ENCODE peak calls at places on chromosome 11, in seven cellular contexts. One of them, this sample, is unnamed.
A peak's percentile ranks its signal among the peaks of the same experiment; 100 is the strongest.

GRCh38 chr11:86062719-86063118 is 6.2 kb downstream of the PICALM start:
- DNase-seq in NCI-H345: no peak
- DNase-seq in LoVo: no peak
- DNase-seq in endothelial cell of umbilical vein: peak; percentile 52
- DNase-seq in progenitor cell of endocrine pancreas: no peak
- DNase-seq in NCI-H187 treated with DMSO at 0.1 percent for 48 hours: no peak
- DNase-seq in dermis microvascular lymphatic vessel endothelial cell: peak; percentile 41
- DNase-seq in this sample: no peak

GRCh38 chr11:94511932-94512781 is at the start of gene C11orf97:
- DNase-seq in endothelial cell of umbilical vein: peak; percentile 49
- DNase-seq in progenitor cell of endocrine pancreas: peak; percentile 37
- DNase-seq in dermis microvascular lymphatic vessel endothelial cell: peak; percentile 39
- DNase-seq in LoVo: no peak
- DNase-seq in NCI-H187 treated with DMSO at 0.1 percent for 48 hours: no peak
- DNase-seq in NCI-H345: peak; percentile 66
- DNase-seq in this sample: peak; percentile 85

GRCh38 chr11:26805001-26805400 is 83.1 kb upstream of the SLC5A12 start:
- DNase-seq in endothelial cell of umbilical vein: no peak
- DNase-seq in NCI-H187 treated with DMSO at 0.1 percent for 48 hours: no peak
- DNase-seq in NCI-H345: no peak
- DNase-seq in LoVo: no peak
- DNase-seq in dermis microvascular lymphatic vessel endothelial cell: no peak
- DNase-seq in progenitor cell of endocrine pancreas: no peak
- DNase-seq in this sample: no peak

GRCh38 chr11:114738954-114739353 is 60.6 kb downstream of the NXPE2 start:
- DNase-seq in NCI-H187 treated with DMSO at 0.1 percent for 48 hours: no peak
- DNase-seq in NCI-H345: peak; percentile 65
- DNase-seq in LoVo: peak; percentile 57
- DNase-seq in endothelial cell of umbilical vein: peak; percentile 50
- DNase-seq in dermis microvascular lymphatic vessel endothelial cell: peak; percentile 49
- DNase-seq in progenitor cell of endocrine pancreas: peak; percentile 13
- DNase-seq in this sample: no peak

GRCh38 chr11:35163707-35164496 is 24.9 kb downstream of the CD44 start:
- DNase-seq in NCI-H345: no peak
- DNase-seq in endothelial cell of umbilical vein: no peak
- DNase-seq in progenitor cell of endocrine pancreas: no peak
- DNase-seq in LoVo: no peak
- DNase-seq in dermis microvascular lymphatic vessel endothelial cell: no peak
- DNase-seq in NCI-H187 treated with DMSO at 0.1 percent for 48 hours: no peak
- DNase-seq in this sample: no peak

GRCh38 chr11:108718466-108718865 is 53.6 kb downstream of the DDX10 start:
- DNase-seq in NCI-H187 treated with DMSO at 0.1 percent for 48 hours: no peak
- DNase-seq in endothelial cell of umbilical vein: no peak
- DNase-seq in progenitor cell of endocrine pancreas: no peak
- DNase-seq in dermis microvascular lymphatic vessel endothelial cell: no peak
- DNase-seq in NCI-H345: no peak
- DNase-seq in LoVo: no peak
- DNase-seq in this sample: no peak

GRCh38 chr11:111334495-111335123 is 36.3 kb downstream of the POU2AF3 start:
- DNase-seq in NCI-H345: peak; percentile 97
- DNase-seq in progenitor cell of endocrine pancreas: no peak
- DNase-seq in dermis microvascular lymphatic vessel endothelial cell: no peak
- DNase-seq in NCI-H187 treated with DMSO at 0.1 percent for 48 hours: peak; percentile 20
- DNase-seq in endothelial cell of umbilical vein: no peak
- DNase-seq in LoVo: peak; percentile 50
- DNase-seq in this sample: no peak

GRCh38 chr11:66285250-66285947 is 3.5 kb downstream of the YIF1A start:
- DNase-seq in NCI-H345: no peak
- DNase-seq in NCI-H187 treated with DMSO at 0.1 percent for 48 hours: no peak
- DNase-seq in endothelial cell of umbilical vein: no peak
- DNase-seq in dermis microvascular lymphatic vessel endothelial cell: no peak
- DNase-seq in LoVo: no peak
- DNase-seq in progenitor cell of endocrine pancreas: no peak
- DNase-seq in this sample: no peak

GRCh38 chr11:111081021-111081511 is 164.5 kb upstream of the POU2AF2 start:
- DNase-seq in dermis microvascular lymphatic vessel endothelial cell: no peak
- DNase-seq in NCI-H345: peak; percentile 53
- DNase-seq in progenitor cell of endocrine pancreas: no peak
- DNase-seq in LoVo: no peak
- DNase-seq in NCI-H187 treated with DMSO at 0.1 percent for 48 hours: peak; percentile 56
- DNase-seq in endothelial cell of umbilical vein: no peak
- DNase-seq in this sample: no peak

GRCh38 chr11:78000193-78000592 is 5.7 kb upstream of the INTS4 start:
- DNase-seq in NCI-H345: peak; percentile 75
- DNase-seq in dermis microvascular lymphatic vessel endothelial cell: peak; percentile 80
- DNase-seq in progenitor cell of endocrine pancreas: peak; percentile 22
- DNase-seq in endothelial cell of umbilical vein: peak; percentile 74
- DNase-seq in NCI-H187 treated with DMSO at 0.1 percent for 48 hours: peak; percentile 27
- DNase-seq in LoVo: peak; percentile 75
- DNase-seq in this sample: no peak

GRCh38 chr11:9772218-9772617 is 108.3 kb downstream of the SWAP70 start:
- DNase-seq in progenitor cell of endocrine pancreas: no peak
- DNase-seq in LoVo: no peak
- DNase-seq in NCI-H345: no peak
- DNase-seq in dermis microvascular lymphatic vessel endothelial cell: no peak
- DNase-seq in NCI-H187 treated with DMSO at 0.1 percent for 48 hours: no peak
- DNase-seq in endothelial cell of umbilical vein: no peak
- DNase-seq in this sample: no peak

GRCh38 chr11:103964390-103964789 is 72.0 kb upstream of the DDI1 start:
- DNase-seq in NCI-H345: no peak
- DNase-seq in progenitor cell of endocrine pancreas: no peak
- DNase-seq in NCI-H187 treated with DMSO at 0.1 percent for 48 hours: no peak
- DNase-seq in endothelial cell of umbilical vein: no peak
- DNase-seq in LoVo: no peak
- DNase-seq in dermis microvascular lymphatic vessel endothelial cell: no peak
- DNase-seq in this sample: no peak

GRCh38 chr11:6705905-6706535 is 22.9 kb upstream of the MRPL17 start:
- DNase-seq in NCI-H345: peak; percentile 47
- DNase-seq in NCI-H187 treated with DMSO at 0.1 percent for 48 hours: no peak
- DNase-seq in progenitor cell of endocrine pancreas: peak; percentile 16
- DNase-seq in LoVo: peak; percentile 49
- DNase-seq in endothelial cell of umbilical vein: peak; percentile 66
- DNase-seq in dermis microvascular lymphatic vessel endothelial cell: peak; percentile 63
- DNase-seq in this sample: no peak

GRCh38 chr11:11157201-11157600 is 195.8 kb downstream of the CSNK2A3 start:
- DNase-seq in LoVo: no peak
- DNase-seq in NCI-H187 treated with DMSO at 0.1 percent for 48 hours: no peak
- DNase-seq in NCI-H345: peak; percentile 10
- DNase-seq in progenitor cell of endocrine pancreas: no peak
- DNase-seq in endothelial cell of umbilical vein: peak; percentile 6
- DNase-seq in dermis microvascular lymphatic vessel endothelial cell: peak; percentile 29
- DNase-seq in this sample: no peak

GRCh38 chr11:75195164-75195962 is 44.5 kb downstream of the SLCO2B1 start:
- DNase-seq in dermis microvascular lymphatic vessel endothelial cell: peak; percentile 44
- DNase-seq in LoVo: no peak
- DNase-seq in endothelial cell of umbilical vein: peak; percentile 10
- DNase-seq in NCI-H187 treated with DMSO at 0.1 percent for 48 hours: no peak
- DNase-seq in NCI-H345: peak; percentile 11
- DNase-seq in progenitor cell of endocrine pancreas: no peak
- DNase-seq in this sample: peak; percentile 89

This sample was measured in cardiac septum.